ENCODE peak calls at places on chromosomes 16 and 17, in seven cellular contexts. K is GM23338, Z is DND-41, Y is PC-3, Q is HCT116, C is A549, G is MM.1S. O is an unnamed sample.
A peak's percentile ranks its signal among the peaks of the same experiment; 100 is the strongest.

GRCh38 chr16:1054660-1055556 is 17.6 kb upstream of the SSTR5 start:
- DNase-seq in C (peak; percentile 57), Y (peak; percentile 50), Z (no peak), Q (peak; percentile 37), G (peak; percentile 12), K (peak; percentile 91), O (peak; percentile 84)

GRCh38 chr17:79201536-79202227 is 127.1 kb downstream of the ENGASE start:
- DNase-seq in Q (no peak), Z (no peak), C (peak; percentile 22), Y (peak; percentile 25), G (no peak), K (no peak), O (no peak)

GRCh38 chr17:27456681-27457404 is 595 bp downstream of the KSR1 start:
- DNase-seq in Z (no peak), G (no peak), Y (no peak), Q (no peak), C (no peak), K (peak; percentile 38), O (no peak)

GRCh38 chr16:46573008-46573833 is 48.0 kb downstream of the SHCBP1 start:
- DNase-seq in Q (no peak), Y (peak; percentile 58), K (no peak), Z (no peak), G (no peak), C (peak; percentile 26), O (peak; percentile 41)

GRCh38 chr17:74176546-74177001 is 26.9 kb upstream of the RPL38 start:
- DNase-seq in G (peak; percentile 37), Z (peak; percentile 63), K (peak; percentile 88), C (peak; percentile 74), Q (peak; percentile 56), Y (peak; percentile 82), O (peak; percentile 84)

GRCh38 chr16:55273356-55273755 is 50.6 kb upstream of the IRX6 start:
- DNase-seq in Q (no peak), G (no peak), Z (no peak), C (no peak), K (no peak), Y (no peak), O (no peak)

GRCh38 chr17:78022425-78022824 is 63.9 kb downstream of the TNRC6C start:
- DNase-seq in G (no peak), Q (no peak), K (no peak), C (no peak), Z (no peak), Y (no peak), O (no peak)

GRCh38 chr16:81936209-81936608 is 75.1 kb downstream of the SDR42E1 start:
- DNase-seq in G (no peak), C (no peak), Q (no peak), Y (no peak), Z (no peak), K (no peak), O (peak; percentile 20)

GRCh38 chr16:9092282-9092962 is 978 bp downstream of the HAPSTR1 start:
- DNase-seq in Q (no peak), G (peak; percentile 31), Y (no peak), Z (peak; percentile 73), K (peak; percentile 66), C (peak; percentile 18), O (no peak)

GRCh38 chr16:85781685-85782370 is 17.5 kb downstream of the EMC8 start:
- DNase-seq in C (no peak), Y (peak; percentile 14), G (no peak), Z (no peak), K (no peak), Q (no peak), O (no peak)

GRCh38 chr16:12157510-12158093 is 181.1 kb downstream of the SNX29 start:
- DNase-seq in Q (no peak), G (no peak), Y (peak; percentile 25), K (peak; percentile 39), C (no peak), Z (no peak), O (no peak)

GRCh38 chr17:2435852-2436251 is 35.0 kb upstream of the MNT start:
- DNase-seq in K (peak; percentile 16), C (no peak), G (no peak), Z (no peak), Q (no peak), Y (no peak), O (no peak)

GRCh38 chr16:88376835-88377726 is 5.7 kb upstream of the ZNF469 start:
- DNase-seq in G (no peak), C (peak; percentile 38), Y (no peak), Z (no peak), Q (no peak), K (no peak), O (no peak)

GRCh38 chr17:77174928-77175720 is 34.4 kb downstream of the SEC14L1 start:
- DNase-seq in K (no peak), Z (no peak), G (no peak), C (no peak), Y (no peak), Q (no peak), O (no peak)

GRCh38 chr17:57445772-57446472 is 189.6 kb downstream of the MSI2 start:
- DNase-seq in K (no peak), Q (no peak), C (no peak), Z (no peak), Y (no peak), G (no peak), O (no peak)

GRCh38 chr16:90032664-90033346 is 13.5 kb upstream of the DBNDD1 start:
- DNase-seq in G (no peak), C (no peak), Q (no peak), Y (no peak), Z (no peak), K (no peak), O (no peak)

GRCh38 chr17:81656118-81656743 is at the start of gene PDE6G:
- DNase-seq in C (no peak), Q (no peak), K (no peak), G (no peak), Y (no peak), Z (no peak), O (no peak)

GRCh38 chr17:81030726-81031570 is 4.0 kb upstream of the BAIAP2 start:
- DNase-seq in Q (no peak), Z (no peak), Y (no peak), K (no peak), G (no peak), C (no peak), O (no peak)

GRCh38 chr16:49836668-49837067 is 19.2 kb downstream of the ZNF423 start:
- DNase-seq in K (no peak), Z (no peak), Q (no peak), G (no peak), C (no peak), Y (no peak), O (no peak)

GRCh38 chr16:30381351-30382041 is 865 bp downstream of the SEPTIN1 start:
- DNase-seq in C (no peak), Z (peak; percentile 67), K (no peak), G (no peak), Q (no peak), Y (no peak), O (no peak)
- H3K4me2 ChIP-seq in C (no peak overlapping the region), Z (peak overlapping the region; percentile 92), K (no peak overlapping the region), G (peak overlapping the region; percentile 80), Q (no peak overlapping the region), Y (no peak overlapping the region), O (no peak overlapping the region)

GRCh38 chr17:9022553-9023388 is 1.5 kb downstream of the NTN1 start:
- DNase-seq in Y (no peak), C (peak; percentile 41), Z (no peak), Q (no peak), K (peak; percentile 63), G (no peak), O (peak; percentile 69)

GRCh38 chr17:9023389-9024210 is 2.3 kb downstream of the NTN1 start:
- DNase-seq in C (no peak), G (no peak), Z (no peak), Y (no peak), K (peak; percentile 51), Q (no peak), O (no peak)

GRCh38 chr17:9021158-9021984 is at the start of gene NTN1:
- DNase-seq in Y (peak; percentile 17), K (peak; percentile 62), C (no peak), G (peak; percentile 35), Z (peak; percentile 80), Q (no peak), O (peak; percentile 63)

GRCh38 chr17:9020824-9021157 is 519 bp upstream of the NTN1 start:
- DNase-seq in Q (no peak), G (no peak), Z (no peak), K (peak; percentile 38), Y (no peak), C (no peak), O (no peak)

GRCh38 chr17:9021985-9022552 is 759 bp downstream of the NTN1 start:
- DNase-seq in C (no peak), Q (no peak), K (peak; percentile 55), Z (no peak), Y (no peak), G (no peak), O (peak; percentile 58)
- H3K4me2 ChIP-seq in C (peak overlapping the region; percentile 89), Q (peak overlapping the region; percentile 91), K (peak overlapping the region; percentile 73), Z (peak overlapping the region; percentile 98), Y (peak overlapping the region; percentile 77), G (peak overlapping the region; percentile 89), O (peak overlapping the region; percentile 50)

GRCh38 chr16:4135537-4135936 is 19.3 kb upstream of the ADCY9 start:
- DNase-seq in K (no peak), Y (no peak), Q (no peak), Z (no peak), C (no peak), G (no peak), O (no peak)

GRCh38 chr16:4136229-4136813 is 20.1 kb upstream of the ADCY9 start:
- DNase-seq in Y (peak; percentile 71), K (peak; percentile 87), Q (peak; percentile 71), Z (no peak), C (peak; percentile 47), G (no peak), O (peak; percentile 80)

GRCh38 chr16:4139968-4140367 is 23.7 kb upstream of the ADCY9 start:
- DNase-seq in G (no peak), Q (no peak), C (no peak), Z (no peak), Y (no peak), K (no peak), O (no peak)

GRCh38 chr16:4138735-4139134 is 22.5 kb upstream of the ADCY9 start:
- DNase-seq in G (no peak), Q (no peak), K (no peak), Y (no peak), C (no peak), Z (no peak), O (no peak)

DNA sequence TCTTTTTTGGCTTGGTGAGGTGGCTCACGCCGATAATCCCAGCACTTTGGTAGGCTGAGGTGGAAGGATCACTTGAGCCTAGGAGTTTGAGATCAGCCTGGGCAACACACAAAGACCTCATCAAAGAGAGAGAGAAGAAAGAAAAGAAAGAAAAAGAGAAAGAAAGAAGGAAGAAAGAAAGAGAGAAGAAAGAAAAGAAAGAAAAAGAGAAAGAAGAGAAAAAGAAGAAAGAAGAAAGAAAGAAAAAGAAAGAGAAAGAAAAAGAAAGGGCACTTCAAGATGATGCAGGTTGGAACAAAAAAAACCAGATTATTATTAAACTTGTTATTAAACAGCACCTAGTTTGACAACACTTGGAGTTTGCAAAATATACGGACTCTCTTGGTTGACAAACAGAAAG is 21.2 kb upstream of the ADCY9 start:
- DNase-seq in Z (no peak), G (no peak), Y (no peak), Q (no peak), K (no peak), C (no peak), O (no peak)
- H3K4me2 ChIP-seq in Z (no peak overlapping the region), G (peak overlapping the region; percentile 16), Y (no peak overlapping the region), Q (no peak overlapping the region), K (no peak overlapping the region), C (no peak overlapping the region), O (no peak overlapping the region)

DNA sequence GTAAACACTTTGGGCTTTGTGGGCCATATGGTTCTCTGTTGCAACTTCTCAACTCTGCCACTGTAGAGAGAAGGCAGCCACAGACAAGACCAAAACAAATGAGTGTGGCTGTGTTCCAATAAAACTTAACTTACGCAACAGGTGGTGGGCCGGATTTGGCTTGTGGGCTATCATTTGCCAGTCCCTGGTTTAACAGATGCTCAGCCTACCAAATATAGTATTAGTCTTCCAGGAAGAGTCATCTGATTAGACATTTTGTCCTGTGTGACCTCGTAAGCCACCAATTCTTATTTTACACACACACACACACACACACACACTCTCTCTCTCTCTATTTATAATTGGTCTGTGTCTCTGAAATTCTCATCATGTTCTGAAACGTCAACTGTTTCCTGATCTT is 245.9 kb downstream of the XYLT1 start:
- DNase-seq in C (no peak), Y (no peak), Q (no peak), K (no peak), Z (peak; percentile 19), G (no peak), O (no peak)
- H3K4me2 ChIP-seq in C (no peak overlapping the region), Y (no peak overlapping the region), Q (no peak overlapping the region), K (no peak overlapping the region), Z (no peak overlapping the region), G (no peak overlapping the region), O (no peak overlapping the region)

O was measured in H9.